ENCODE peak calls at places on chromosomes 13 and 19, in four cellular contexts. One of them, this sample, is unnamed.

GRCh38 chr13:44431150-44431549 is 57.5 kb downstream of the SERP2 start:
- DNase-seq in IMR-90: no peak
- DNase-seq in body of pancreas: peak; percentile 63
- DNase-seq in A549: no peak
- DNase-seq in this sample: no peak

GRCh38 chr19:56837492-56837891 is 3.0 kb downstream of the PEG3 start:
- DNase-seq in IMR-90: no peak
- DNase-seq in body of pancreas: peak; percentile 91
- DNase-seq in A549: no peak
- DNase-seq in this sample: peak; percentile 36

GRCh38 chr13:113094410-113094800 is 11.2 kb upstream of the F7 start:
- DNase-seq in IMR-90: no peak
- DNase-seq in body of pancreas: no peak
- DNase-seq in A549: no peak
- DNase-seq in this sample: no peak

GRCh38 chr19:15402411-15403150 is 16.2 kb downstream of the AKAP8L start:
- DNase-seq in IMR-90: no peak
- DNase-seq in body of pancreas: no peak
- DNase-seq in A549: no peak
- DNase-seq in this sample: peak; percentile 88

GRCh38 chr19:14000691-14001365 is 5.3 kb downstream of the RFX1 start:
- DNase-seq in IMR-90: no peak
- DNase-seq in body of pancreas: no peak
- DNase-seq in A549: no peak
- DNase-seq in this sample: no peak

GRCh38 chr13:113187905-113188595 is 20.4 kb downstream of the PCID2 start:
- DNase-seq in IMR-90: peak; percentile 33
- DNase-seq in body of pancreas: no peak
- DNase-seq in A549: no peak
- DNase-seq in this sample: no peak

GRCh38 chr13:74067818-74068217 is 66.4 kb downstream of the KLF12 start:
- DNase-seq in IMR-90: peak; percentile 52
- DNase-seq in body of pancreas: no peak
- DNase-seq in A549: no peak
- DNase-seq in this sample: no peak

GRCh38 chr19:5891938-5892771 is 11.4 kb downstream of the NDUFA11 start:
- DNase-seq in IMR-90: peak; percentile 35
- DNase-seq in body of pancreas: peak; percentile 62
- DNase-seq in A549: peak; percentile 33
- DNase-seq in this sample: peak; percentile 37

GRCh38 chr13:24995225-24995804 is 100.6 kb upstream of the PABPC3 start:
- DNase-seq in IMR-90: peak; percentile 82
- DNase-seq in body of pancreas: peak; percentile 72
- DNase-seq in A549: peak; percentile 56
- DNase-seq in this sample: peak; percentile 90

GRCh38 chr19:30557212-30557611 is 185.0 kb downstream of the ZNF536 start:
- DNase-seq in IMR-90: no peak
- DNase-seq in body of pancreas: no peak
- DNase-seq in A549: no peak
- DNase-seq in this sample: no peak

GRCh38 chr19:389935-390289 is 19.0 kb downstream of the C2CD4C start:
- DNase-seq in IMR-90: no peak
- DNase-seq in body of pancreas: no peak
- DNase-seq in A549: no peak
- DNase-seq in this sample: no peak

GRCh38 chr13:43905435-43906031 is 25.8 kb downstream of the LACC1 start:
- DNase-seq in IMR-90: peak; percentile 77
- DNase-seq in body of pancreas: peak; percentile 28
- DNase-seq in A549: no peak
- DNase-seq in this sample: peak; percentile 67

GRCh38 chr13:109256866-109257760 is 529.3 kb downstream of the IRS2 start:
- DNase-seq in IMR-90: peak; percentile 97
- DNase-seq in body of pancreas: no peak
- DNase-seq in A549: peak; percentile 45
- DNase-seq in this sample: no peak
- TF ChIP-seq POLR2A in IMR-90: no peak
- TF ChIP-seq POLR2A in body of pancreas: no peak
- TF ChIP-seq POLR2A in A549: no peak
- TF ChIP-seq POLR2A in this sample: no peak

GRCh38 chr19:45178262-45179062 is at the start of gene BLOC1S3:
- DNase-seq in IMR-90: peak; percentile 100
- DNase-seq in body of pancreas: peak; percentile 100
- DNase-seq in A549: peak; percentile 100
- DNase-seq in this sample: peak; percentile 100
- TF ChIP-seq POLR2A in IMR-90: peak; percentile 75
- TF ChIP-seq POLR2A in body of pancreas: peak; percentile 17
- TF ChIP-seq POLR2A in A549: peak; percentile 76
- TF ChIP-seq POLR2A in this sample: peak; percentile 78

GRCh38 chr19:11377237-11377636 is 2.8 kb downstream of the SWSAP1 start:
- DNase-seq in IMR-90: peak; percentile 94
- DNase-seq in body of pancreas: peak; percentile 26
- DNase-seq in A549: peak; percentile 46
- DNase-seq in this sample: peak; percentile 68

GRCh38 chr19:11373885-11374448 is 499 bp upstream of the SWSAP1 start:
- DNase-seq in IMR-90: no peak
- DNase-seq in body of pancreas: no peak
- DNase-seq in A549: no peak
- DNase-seq in this sample: no peak

GRCh38 chr19:11375143-11375948 is 880 bp downstream of the SWSAP1 start:
- DNase-seq in IMR-90: no peak
- DNase-seq in body of pancreas: peak; percentile 38
- DNase-seq in A549: no peak
- DNase-seq in this sample: peak; percentile 63

GRCh38 chr19:11373166-11373884 is 1.1 kb upstream of the SWSAP1 start:
- DNase-seq in IMR-90: no peak
- DNase-seq in body of pancreas: peak; percentile 62
- DNase-seq in A549: no peak
- DNase-seq in this sample: peak; percentile 67

DNA sequence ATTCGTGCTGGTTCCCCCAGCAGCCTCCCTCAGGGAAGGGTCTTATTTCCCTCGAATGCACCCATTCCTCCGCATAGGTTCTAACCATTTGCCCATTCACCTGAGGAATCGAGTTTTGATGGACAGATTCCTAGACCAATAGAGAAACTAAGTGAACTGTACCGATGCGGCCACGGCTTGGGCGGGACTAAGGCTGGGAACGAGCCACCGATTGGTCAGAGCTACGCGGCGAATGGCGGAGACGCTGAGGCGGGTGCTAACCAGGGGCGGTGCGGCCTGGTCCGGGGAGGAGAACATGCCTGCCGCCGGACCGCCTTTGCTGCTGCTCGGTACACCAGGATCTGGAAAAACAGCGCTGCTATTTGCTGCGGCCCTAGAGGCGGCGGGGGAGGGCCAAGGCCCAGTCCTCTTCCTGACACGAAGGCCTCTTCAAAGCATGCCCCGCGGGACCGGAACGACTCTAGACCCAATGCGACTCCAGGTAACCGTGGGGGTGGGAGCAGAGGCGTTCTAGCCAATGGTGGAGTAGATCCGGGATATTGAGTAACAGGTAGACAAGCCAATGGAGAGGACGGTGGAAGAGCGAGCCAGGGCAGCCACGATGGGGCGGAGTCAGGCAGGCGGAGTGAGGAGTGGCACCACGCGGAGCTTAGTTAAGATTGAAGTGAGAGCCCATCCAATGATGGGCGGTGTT is at the start of gene SWSAP1:
- DNase-seq in IMR-90: peak; percentile 99
- DNase-seq in body of pancreas: peak; percentile 98
- DNase-seq in A549: peak; percentile 99
- DNase-seq in this sample: peak; percentile 98
- TF ChIP-seq POLR2A in IMR-90: peak; percentile 75
- TF ChIP-seq POLR2A in body of pancreas: peak; percentile 28
- TF ChIP-seq POLR2A in A549: peak; percentile 60
- TF ChIP-seq POLR2A in this sample: peak; percentile 82

GRCh38 chr19:50556236-50557008 is 11.8 kb downstream of the LRRC4B start:
- DNase-seq in IMR-90: peak; percentile 59
- DNase-seq in body of pancreas: peak; percentile 75
- DNase-seq in A549: peak; percentile 98
- DNase-seq in this sample: peak; percentile 81
- TF ChIP-seq POLR2A in IMR-90: no peak
- TF ChIP-seq POLR2A in body of pancreas: no peak
- TF ChIP-seq POLR2A in A549: peak; percentile 38
- TF ChIP-seq POLR2A in this sample: no peak

GRCh38 chr19:8335343-8336071 is 7.6 kb downstream of the KANK3 start:
- DNase-seq in IMR-90: no peak
- DNase-seq in body of pancreas: no peak
- DNase-seq in A549: peak; percentile 38
- DNase-seq in this sample: peak; percentile 28
- TF ChIP-seq POLR2A in IMR-90: no peak
- TF ChIP-seq POLR2A in body of pancreas: no peak
- TF ChIP-seq POLR2A in A549: no peak
- TF ChIP-seq POLR2A in this sample: no peak

DNA sequence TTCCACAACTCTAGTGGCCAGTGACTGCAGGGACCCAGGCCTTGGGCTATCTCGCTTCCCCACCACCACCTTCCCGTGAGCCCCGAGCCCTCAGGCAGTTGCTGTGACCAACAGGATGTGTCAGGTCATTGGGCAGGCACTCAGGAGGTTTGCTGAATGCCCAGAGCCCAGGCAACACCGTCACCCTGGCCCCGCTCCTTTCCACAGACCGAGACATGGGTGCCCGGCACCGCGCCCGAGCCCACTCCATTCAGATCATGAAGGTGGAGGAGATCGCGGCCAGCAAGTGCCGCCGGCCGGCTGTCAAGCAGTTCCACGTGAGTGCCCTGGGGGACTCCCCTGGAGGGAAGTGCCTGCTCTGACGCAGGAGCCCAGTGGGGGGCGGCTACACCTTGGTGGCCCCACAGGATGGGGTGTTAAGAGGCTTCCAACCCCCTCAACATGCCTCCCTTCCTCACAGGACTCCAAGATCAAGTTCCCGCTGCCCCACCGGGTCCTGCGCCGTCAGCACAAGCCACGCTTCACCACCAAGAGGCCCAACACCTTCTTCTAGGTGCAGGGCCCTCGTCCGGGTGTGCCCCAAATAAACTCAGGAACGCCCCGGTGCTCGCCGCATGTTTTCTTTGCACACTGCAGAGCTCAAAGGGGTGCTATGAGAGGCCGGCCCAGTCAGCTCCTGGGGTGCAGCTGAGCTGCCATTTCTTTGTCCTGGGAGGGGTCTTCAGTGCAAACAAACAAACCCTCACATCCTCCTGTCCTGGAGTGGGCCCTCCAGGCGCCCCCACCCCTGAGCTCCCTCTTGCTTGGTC is 3.2 kb downstream of the RPL18A start:
- DNase-seq in IMR-90: no peak
- DNase-seq in body of pancreas: no peak
- DNase-seq in A549: no peak
- DNase-seq in this sample: no peak
- TF ChIP-seq POLR2A in IMR-90: no peak
- TF ChIP-seq POLR2A in body of pancreas: no peak
- TF ChIP-seq POLR2A in A549: no peak
- TF ChIP-seq POLR2A in this sample: peak; percentile 2

GRCh38 chr19:16581145-16581970 is 9.1 kb upstream of the SLC35E1 start:
- DNase-seq in IMR-90: no peak
- DNase-seq in body of pancreas: peak; percentile 60
- DNase-seq in A549: no peak
- DNase-seq in this sample: peak; percentile 27

GRCh38 chr19:16585808-16586476 is 13.7 kb upstream of the SLC35E1 start:
- DNase-seq in IMR-90: peak; percentile 19
- DNase-seq in body of pancreas: no peak
- DNase-seq in A549: no peak
- DNase-seq in this sample: no peak

GRCh38 chr19:16584825-16585801 is 12.9 kb upstream of the SLC35E1 start:
- DNase-seq in IMR-90: no peak
- DNase-seq in body of pancreas: no peak
- DNase-seq in A549: no peak
- DNase-seq in this sample: no peak

GRCh38 chr19:16581971-16582343 is 9.7 kb upstream of the SLC35E1 start:
- DNase-seq in IMR-90: peak; percentile 23
- DNase-seq in body of pancreas: no peak
- DNase-seq in A549: no peak
- DNase-seq in this sample: no peak

DNA sequence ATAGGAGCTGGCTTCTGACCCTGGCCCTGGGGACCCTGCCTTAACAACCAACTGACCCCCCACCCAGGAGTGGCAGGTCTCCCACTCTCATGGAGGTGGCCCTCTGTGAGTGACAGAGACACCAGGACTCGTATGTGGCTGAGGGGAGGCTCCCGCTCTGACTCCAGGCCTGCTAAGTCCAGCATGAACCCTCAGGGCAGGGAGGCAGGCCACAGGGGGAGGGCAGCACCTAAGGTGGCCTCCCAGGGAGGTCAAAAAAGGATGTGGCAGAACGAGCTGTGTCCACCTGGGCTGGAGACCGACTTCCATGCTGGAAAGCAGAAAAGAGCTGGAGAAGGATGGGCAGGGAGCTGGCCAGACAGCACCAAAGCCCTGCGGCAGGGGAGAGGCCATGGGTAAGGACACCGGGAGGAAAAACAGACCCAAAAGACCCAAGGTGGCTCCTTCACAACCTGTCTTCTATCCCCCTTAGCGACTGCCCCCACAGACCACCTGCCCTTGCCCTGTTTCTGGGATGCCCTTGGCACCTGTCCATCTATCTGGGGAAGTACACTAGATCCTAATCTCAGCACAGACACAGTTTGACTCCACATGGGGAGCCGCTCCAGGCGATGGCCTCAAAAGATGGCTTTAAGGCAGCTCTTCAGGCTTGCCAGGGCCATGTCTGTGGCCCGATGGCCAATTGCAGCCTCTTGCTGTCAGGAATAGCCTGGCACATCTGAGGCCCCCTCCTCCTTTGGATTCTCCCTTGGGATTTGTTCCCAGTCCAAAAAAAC is 10.5 kb upstream of the SLC35E1 start:
- DNase-seq in IMR-90: no peak
- DNase-seq in body of pancreas: no peak
- DNase-seq in A549: no peak
- DNase-seq in this sample: no peak
- TF ChIP-seq POLR2A in IMR-90: no peak
- TF ChIP-seq POLR2A in body of pancreas: no peak
- TF ChIP-seq POLR2A in A549: no peak
- TF ChIP-seq POLR2A in this sample: no peak